ENCODE peak calls at places on chromosomes 4 and X, in four cellular contexts. B is astrocyte of the spinal cord, U is GM23338, M is tibial artery. X is an unnamed sample.

GRCh38 chrX:153568612-153569011 is 30.3 kb downstream of the CCNQ start:
- DNase-seq in B (no peak), U (peak; percentile 44), M (no peak), X (no peak)

GRCh38 chr4:1787411-1788077 is 5.5 kb upstream of the FGFR3 start:
- DNase-seq in B (no peak), U (no peak), M (no peak), X (no peak)

GRCh38 chrX:94932278-94932965 is 1258.4 kb downstream of the FAM133A start:
- DNase-seq in B (no peak), U (no peak), M (no peak), X (no peak)

GRCh38 chr4:87545052-87545451 is 15.9 kb upstream of the SPARCL1 start:
- DNase-seq in B (no peak), U (peak; percentile 21), M (no peak), X (no peak)

GRCh38 chr4:147975902-147976301 is 244.0 kb downstream of the ARHGAP10 start:
- DNase-seq in B (peak; percentile 40), U (no peak), M (no peak), X (no peak)

GRCh38 chr4:4990857-4991540 is 28.3 kb downstream of the CYTL1 start:
- DNase-seq in B (peak; percentile 55), U (no peak), M (peak; percentile 94), X (peak; percentile 54)

GRCh38 chr4:152110780-152111179 is 350.0 kb upstream of the GATB start:
- DNase-seq in B (no peak), U (no peak), M (no peak), X (no peak)

GRCh38 chrX:29318051-29318450 is 730.8 kb downstream of the IL1RAPL1 start:
- DNase-seq in B (peak; percentile 64), U (no peak), M (no peak), X (peak; percentile 46)

GRCh38 chr4:105208556-105208955 is 61.9 kb downstream of the TET2 start:
- DNase-seq in B (no peak), U (peak; percentile 32), M (no peak), X (no peak)

GRCh38 chr4:67714248-67714583 is 13.3 kb upstream of the UBA6 start:
- DNase-seq in B (no peak), U (no peak), M (no peak), X (no peak)

GRCh38 chrX:111445485-111445884 is 33.5 kb upstream of the DCX start:
- DNase-seq in B (peak; percentile 37), U (peak; percentile 73), M (no peak), X (peak; percentile 42)

GRCh38 chr4:16018061-16018676 is 55.2 kb upstream of the FGFBP2 start:
- DNase-seq in B (no peak), U (no peak), M (no peak), X (no peak)

GRCh38 chrX:13463608-13464007 is 105.8 kb upstream of the EGFL6 start:
- DNase-seq in B (peak; percentile 80), U (no peak), M (peak; percentile 72), X (peak; percentile 85)

GRCh38 chrX:119497185-119497584 is 28.9 kb downstream of the SLC25A5 start:
- DNase-seq in B (no peak), U (no peak), M (no peak), X (no peak)

GRCh38 chrX:129193357-129193756 is 329.9 kb downstream of the SMARCA1 start:
- DNase-seq in B (no peak), U (no peak), M (no peak), X (no peak)

GRCh38 chrX:153819398-153820083 is 10.8 kb downstream of the PDZD4 start:
- DNase-seq in B (no peak), U (no peak), M (no peak), X (no peak)

GRCh38 chr4:139223682-139224317 is 46.8 kb upstream of the ELF2 start:
- DNase-seq in B (peak; percentile 75), U (no peak), M (peak; percentile 69), X (peak; percentile 88)

GRCh38 chrX:45697591-45697990 is 496.9 kb upstream of the DIPK2B start:
- DNase-seq in B (peak; percentile 63), U (no peak), M (no peak), X (peak; percentile 92)

GRCh38 chr4:22695917-22696316 is 3.2 kb downstream of the GBA3 start:
- DNase-seq in B (no peak), U (no peak), M (no peak), X (no peak)

GRCh38 chrX:5870238-5870637 is 358.4 kb downstream of the NLGN4X start:
- DNase-seq in B (no peak), U (no peak), M (no peak), X (no peak)

GRCh38 chr4:144906181-144906895 is 191.7 kb downstream of the ANAPC10 start:
- DNase-seq in B (peak; percentile 81), U (no peak), M (no peak), X (peak; percentile 64)

GRCh38 chrX:23901805-23902204 is 5.9 kb downstream of the APOO start:
- DNase-seq in B (peak; percentile 78), U (peak; percentile 63), M (peak; percentile 64), X (peak; percentile 91)

GRCh38 chrX:130097507-130098201 is 12.6 kb downstream of the ELF4 start:
- DNase-seq in B (no peak), U (no peak), M (no peak), X (no peak)

GRCh38 chr4:184422378-184422777 is 52.0 kb downstream of the IRF2 start:
- DNase-seq in B (no peak), U (no peak), M (no peak), X (no peak)

GRCh38 chrX:8879750-8880149 is 78.6 kb upstream of the FAM9A start:
- DNase-seq in B (no peak), U (peak; percentile 61), M (no peak), X (peak; percentile 27)

GRCh38 chr4:139736257-139736626 is 70.6 kb downstream of the MGST2 start:
- DNase-seq in B (no peak), U (peak; percentile 22), M (no peak), X (no peak)

GRCh38 chr4:48578132-48578964 is 88.3 kb downstream of the ZAR1 start:
- DNase-seq in B (peak; percentile 73), U (peak; percentile 81), M (no peak), X (peak; percentile 86)

GRCh38 chr4:110009526-110009925 is 96.8 kb downstream of the EGF start:
- DNase-seq in B (no peak), U (no peak), M (no peak), X (no peak)

GRCh38 chr4:112140536-112140935 is 4.7 kb upstream of the FAM241A start:
- DNase-seq in B (no peak), U (no peak), M (no peak), X (peak; percentile 22)

GRCh38 chrX:65668362-65669310 is 1.2 kb downstream of the MSN start:
- DNase-seq in B (peak; percentile 79), U (peak; percentile 41), M (peak; percentile 92), X (peak; percentile 86)

GRCh38 chrX:155966876-155967275 is 30.6 kb upstream of the IL9R start:
- DNase-seq in B (no peak), U (peak; percentile 72), M (no peak), X (no peak)

DNA sequence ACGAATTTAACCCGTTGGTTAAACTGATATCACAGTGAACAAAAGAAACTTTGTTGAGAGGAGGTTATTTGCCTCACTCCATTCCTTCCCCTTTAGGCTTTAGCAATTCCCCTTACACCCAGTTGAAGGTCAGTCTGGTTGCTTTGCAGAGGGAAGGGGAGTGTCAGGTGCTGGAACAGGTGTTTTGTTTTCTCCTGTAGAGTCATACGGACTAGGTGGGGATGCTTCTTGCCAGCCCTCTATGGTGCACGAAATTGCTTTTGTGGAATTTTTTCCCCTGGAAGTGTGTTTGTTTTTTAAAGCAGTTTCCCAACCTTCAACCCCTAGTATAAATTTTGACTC is 33.1 kb downstream of the DLG3 start:
- DNase-seq in B (no peak), U (no peak), M (no peak), X (no peak)
- H3K4me3 ChIP-seq in B (no peak overlapping the region), U (peak overlapping the region; percentile 41), M (no peak overlapping the region), X (no peak overlapping the region)

GRCh38 chr4:94803181-94803580 is 45.4 kb downstream of the BMPR1B start:
- DNase-seq in B (peak; percentile 44), U (no peak), M (no peak), X (peak; percentile 9)
- TF ChIP-seq CTCF in B (no peak), U (no peak), M (no peak), X (no peak)

DNA sequence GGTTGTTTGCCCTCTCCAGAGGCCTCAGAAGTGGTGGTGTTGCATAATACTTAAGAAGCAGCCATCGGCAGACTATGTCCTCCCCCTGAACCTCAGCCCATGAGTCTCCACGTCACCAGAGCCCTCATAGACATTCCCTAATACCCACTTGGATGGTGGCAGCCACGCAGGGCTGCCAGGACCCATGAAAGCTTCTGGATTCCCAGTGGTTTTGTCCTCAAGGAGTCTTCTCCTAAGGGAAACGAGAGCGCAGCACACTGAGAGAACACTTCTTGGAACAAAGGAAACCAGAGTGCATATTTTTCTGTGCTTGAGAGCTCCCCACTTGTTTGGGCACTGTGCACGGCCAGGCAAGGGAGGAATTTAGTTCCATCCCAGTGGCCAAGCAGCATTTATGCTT is 204.1 kb upstream of the DMD start:
- DNase-seq in B (no peak), U (no peak), M (no peak), X (no peak)
- H3K4me3 ChIP-seq in B (no peak overlapping the region), U (no peak overlapping the region), M (no peak overlapping the region), X (no peak overlapping the region)

GRCh38 chr4:40194602-40195161 is 2.1 kb upstream of the RHOH start:
- DNase-seq in B (no peak), U (no peak), M (no peak), X (no peak)
- TF ChIP-seq CTCF in B (no peak), U (no peak), M (no peak), X (no peak)

DNA sequence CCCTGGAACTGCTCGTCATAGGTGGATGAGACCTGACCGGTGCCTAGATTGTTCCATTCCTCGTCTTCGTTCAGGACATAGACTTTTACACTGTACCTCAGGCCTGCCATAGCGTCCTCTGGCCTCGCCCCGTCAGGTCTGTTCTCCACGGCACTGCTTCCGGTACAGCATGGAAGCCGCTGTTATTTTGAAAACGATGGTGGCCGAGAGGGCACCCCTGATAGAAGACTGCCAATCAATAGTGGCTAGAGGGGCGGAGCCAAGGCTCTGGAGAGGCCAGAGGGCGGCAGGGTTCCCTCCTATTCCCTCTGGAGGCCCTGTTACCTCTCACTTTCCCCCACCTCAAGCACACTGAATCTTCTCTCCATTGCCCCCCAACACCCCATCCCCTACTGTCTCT is at the start of gene PPP4R3C:
- DNase-seq in B (no peak), U (no peak), M (no peak), X (no peak)
- H3K4me3 ChIP-seq in B (no peak within 1 kb of the TSS), U (no peak within 1 kb of the TSS), M (no peak within 1 kb of the TSS), X (no peak within 1 kb of the TSS)

GRCh38 chrX:46777971-46778810 is 19.3 kb upstream of the SLC9A7 start:
- DNase-seq in B (peak; percentile 58), U (no peak), M (no peak), X (peak; percentile 64)
- TF ChIP-seq CTCF in B (no peak), U (no peak), M (no peak), X (no peak)

GRCh38 chr4:54099287-54099958 is 540 bp upstream of the GSX2 start:
- DNase-seq in B (peak; percentile 33), U (peak; percentile 67), M (no peak), X (no peak)
- H3K4me3 ChIP-seq in B (peak overlapping the region; percentile 32), U (peak overlapping the region; percentile 62), M (peak overlapping the region; percentile 27), X (peak overlapping the region; percentile 53)

GRCh38 chrX:11111947-11112346 is 815 bp downstream of the HCCS start:
- DNase-seq in B (no peak), U (no peak), M (no peak), X (no peak)

GRCh38 chrX:11119295-11119943 is 8.3 kb downstream of the HCCS start:
- DNase-seq in B (no peak), U (no peak), M (no peak), X (no peak)

GRCh38 chrX:11113731-11114130 is 2.6 kb downstream of the HCCS start:
- DNase-seq in B (peak; percentile 15), U (no peak), M (no peak), X (peak; percentile 16)

GRCh38 chrX:11117751-11118150 is 6.6 kb downstream of the HCCS start:
- DNase-seq in B (no peak), U (no peak), M (no peak), X (no peak)
- TF ChIP-seq CTCF in B (no peak), U (no peak), M (no peak), X (no peak)